ENCODE peak calls at places on chromosomes 16 and 17, in eight cellular contexts. J is astrocyte of the spinal cord, Z is B cell, C is KBM-7, O is lung microvascular endothelial cell, A is T-helper 1 cell, N is Kasumi-1, G is Peyer's patch. V is an unnamed sample.

GRCh38 chr16:69741951-69742904 is 12.5 kb downstream of the NOB1 start:
- DNase-seq in J (peak), Z (no peak), C (no peak), O (peak), A (no peak), N (no peak), G (peak), V (peak)

GRCh38 chr17:64459284-64459747 is 10.4 kb downstream of the MILR1 start:
- DNase-seq in J (peak), Z (no peak), C (no peak), O (no peak), A (no peak), N (no peak), G (no peak), V (no peak)

GRCh38 chr17:16991349-16992009 is 19.6 kb upstream of the TNFRSF13B start:
- DNase-seq in J (peak), Z (peak), C (peak), O (peak), A (peak), N (peak), G (peak), V (peak)

GRCh38 chr16:4968879-4969278 is 10.7 kb downstream of the SEC14L5 start:
- DNase-seq in J (no peak), Z (no peak), C (no peak), O (no peak), A (no peak), N (no peak), G (no peak), V (no peak)

GRCh38 chr17:44745301-44745700 is 13.5 kb upstream of the ADAM11 start:
- DNase-seq in J (no peak), Z (no peak), C (peak), O (no peak), A (no peak), N (no peak), G (no peak), V (no peak)

GRCh38 chr17:76528528-76529223 is 8.8 kb downstream of the CYGB start:
- DNase-seq in J (no peak), Z (peak), C (no peak), O (no peak), A (no peak), N (no peak), G (peak), V (peak)

GRCh38 chr16:29028457-29029167 is 43.8 kb downstream of the LAT start:
- DNase-seq in J (no peak), Z (no peak), C (no peak), O (no peak), A (no peak), N (no peak), G (peak), V (no peak)

GRCh38 chr16:749010-749409 is 8.2 kb upstream of the CIAO3 start:
- DNase-seq in J (peak), Z (no peak), C (no peak), O (no peak), A (no peak), N (no peak), G (no peak), V (no peak)

GRCh38 chr16:3363793-3364192 is 8.1 kb downstream of the OR2C1 start:
- DNase-seq in J (no peak), Z (no peak), C (no peak), O (peak), A (no peak), N (no peak), G (no peak), V (no peak)

GRCh38 chr16:30741461-30741914 is 6.7 kb upstream of the PHKG2 start:
- DNase-seq in J (peak), Z (no peak), C (no peak), O (peak), A (no peak), N (no peak), G (peak), V (peak)

GRCh38 chr17:22128171-22128570 is 435.8 kb downstream of the KCNJ18 start:
- DNase-seq in J (no peak), Z (no peak), C (no peak), O (no peak), A (no peak), N (no peak), G (no peak), V (no peak)

GRCh38 chr17:80827646-80828643 is 163.7 kb upstream of the CHMP6 start:
- DNase-seq in J (peak), Z (no peak), C (no peak), O (peak), A (no peak), N (no peak), G (no peak), V (peak)

GRCh38 chr17:74408262-74408661 is 23.6 kb upstream of the GPRC5C start:
- DNase-seq in J (no peak), Z (no peak), C (no peak), O (peak), A (no peak), N (no peak), G (peak), V (no peak)

GRCh38 chr17:17783825-17784598 is 52.8 kb downstream of the SREBF1 start:
- DNase-seq in J (peak), Z (peak), C (peak), O (peak), A (no peak), N (no peak), G (peak), V (peak)

GRCh38 chr17:59769891-59770290 is 62.4 kb downstream of the VMP1 start:
- DNase-seq in J (peak), Z (no peak), C (no peak), O (peak), A (no peak), N (peak), G (no peak), V (no peak)

GRCh38 chr17:78763561-78763960 is 18.5 kb downstream of the CYTH1 start:
- DNase-seq in J (peak), Z (no peak), C (no peak), O (no peak), A (no peak), N (no peak), G (no peak), V (no peak)

GRCh38 chr17:1485311-1485747 is 7.2 kb downstream of the MYO1C start:
- DNase-seq in J (no peak), Z (peak), C (no peak), O (peak), A (no peak), N (no peak), G (peak), V (peak)

GRCh38 chr16:78362736-78363135 is 263.3 kb downstream of the WWOX start:
- DNase-seq in J (no peak), Z (no peak), C (no peak), O (no peak), A (no peak), N (no peak), G (no peak), V (no peak)

GRCh38 chr17:7557825-7558543 is 566 bp upstream of the TNFSF13 start:
- DNase-seq in J (peak), Z (peak), C (peak), O (peak), A (no peak), N (peak), G (peak), V (peak)

GRCh38 chr17:2511138-2511461 is 588 bp downstream of the METTL16 start:
- DNase-seq in J (no peak), Z (no peak), C (no peak), O (no peak), A (no peak), N (no peak), G (no peak), V (no peak)

GRCh38 chr16:66099261-66099660 is 267.2 kb upstream of the CDH5 start:
- DNase-seq in J (no peak), Z (no peak), C (no peak), O (no peak), A (no peak), N (no peak), G (no peak), V (no peak)

GRCh38 chr16:30437511-30438046 is 7.7 kb upstream of the DCTPP1 start:
- DNase-seq in J (no peak), Z (no peak), C (no peak), O (no peak), A (no peak), N (no peak), G (no peak), V (no peak)

GRCh38 chr16:2811703-2812471 is 5.2 kb upstream of the PRSS21 start:
- DNase-seq in J (no peak), Z (no peak), C (no peak), O (no peak), A (no peak), N (no peak), G (no peak), V (no peak)

GRCh38 chr16:83530293-83530692 is 277.5 kb upstream of the HSBP1 start:
- DNase-seq in J (no peak), Z (no peak), C (peak), O (no peak), A (no peak), N (no peak), G (no peak), V (no peak)

GRCh38 chr17:81999587-81999974 is 22.2 kb downstream of the ASPSCR1 start:
- DNase-seq in J (no peak), Z (no peak), C (no peak), O (no peak), A (no peak), N (no peak), G (no peak), V (no peak)